ENCODE peak calls at places on chromosomes 2 and 18, in ten cellular contexts. L is Panc1, K is AG04450, G is fibroblast of lung, Z is HCT116, U is lung, Q is MM.1S, O is Caco-2, V is mammary epithelial cell, P is thoracic aorta. R is an unnamed sample.

GRCh38 chr18:36297419-36298112 is at the start of gene FHOD3:
- DNase-seq in L (no peak), K (no peak), G (peak; percentile 67), Z (no peak), U (peak; percentile 39), Q (peak; percentile 74), O (peak; percentile 44), V (peak; percentile 52), P (no peak), R (no peak)

GRCh38 chr2:27496357-27497287 is at the start of gene GCKR:
- DNase-seq in L (no peak), K (no peak), G (peak; percentile 49), Z (no peak), U (no peak), Q (no peak), O (peak; percentile 55), V (peak; percentile 43), P (no peak), R (no peak)

GRCh38 chr2:212135739-212136138 is 402.9 kb downstream of the ERBB4 start:
- DNase-seq in L (no peak), K (no peak), G (peak; percentile 28), Z (no peak), U (no peak), Q (no peak), O (no peak), V (no peak), P (no peak), R (no peak)

GRCh38 chr2:113406114-113406513 is 31.4 kb upstream of the ZNG1B start:
- DNase-seq in L (no peak), K (no peak), G (no peak), Z (no peak), U (no peak), Q (no peak), O (no peak), V (no peak), P (no peak), R (no peak)

GRCh38 chr2:45627911-45628310 is 16.8 kb upstream of the SRBD1 start:
- DNase-seq in L (no peak), K (no peak), G (peak; percentile 73), Z (no peak), U (no peak), Q (no peak), O (no peak), V (no peak), P (no peak), R (peak; percentile 45)

GRCh38 chr2:64652231-64653173 is 1.2 kb downstream of the SERTAD2 start:
- DNase-seq in L (no peak), K (no peak), G (peak; percentile 67), Z (no peak), U (no peak), Q (peak; percentile 48), O (peak; percentile 74), V (peak; percentile 66), P (no peak), R (no peak)

GRCh38 chr2:417662-418061 is 129.8 kb upstream of the ALKAL2 start:
- DNase-seq in L (no peak), K (no peak), G (no peak), Z (no peak), U (no peak), Q (no peak), O (no peak), V (no peak), P (no peak), R (no peak)

GRCh38 chr2:24820598-24821432 is 27.6 kb downstream of the CENPO start:
- DNase-seq in L (no peak), K (no peak), G (no peak), Z (no peak), U (no peak), Q (no peak), O (peak; percentile 25), V (no peak), P (no peak), R (no peak)

GRCh38 chr2:95076705-95077520 is 44.7 kb downstream of the MRPS5 start:
- DNase-seq in L (peak; percentile 25), K (no peak), G (peak; percentile 36), Z (peak; percentile 63), U (peak; percentile 90), Q (peak; percentile 74), O (peak; percentile 92), V (peak; percentile 67), P (no peak), R (peak; percentile 37)
- H3K4me3 ChIP-seq in L (peak overlapping the region; percentile 49), K (peak overlapping the region; percentile 58), G (peak overlapping the region; percentile 33), Z (peak overlapping the region; percentile 50), U (peak overlapping the region; percentile 14), Q (peak overlapping the region; percentile 56), O (peak overlapping the region; percentile 55), V (peak overlapping the region; percentile 60), P (peak overlapping the region; percentile 68), R (peak overlapping the region; percentile 50)

GRCh38 chr2:167380555-167380954 is 492.3 kb downstream of the XIRP2 start:
- DNase-seq in L (no peak), K (no peak), G (no peak), Z (no peak), U (no peak), Q (no peak), O (no peak), V (no peak), P (no peak), R (no peak)

GRCh38 chr2:167381349-167381748 is 493.1 kb downstream of the XIRP2 start:
- DNase-seq in L (no peak), K (no peak), G (no peak), Z (no peak), U (no peak), Q (no peak), O (no peak), V (no peak), P (no peak), R (no peak)

GRCh38 chr2:167383610-167384194 is 495.4 kb downstream of the XIRP2 start:
- DNase-seq in L (no peak), K (no peak), G (no peak), Z (no peak), U (no peak), Q (no peak), O (no peak), V (no peak), P (no peak), R (no peak)

GRCh38 chr2:167380094-167380493 is 491.8 kb downstream of the XIRP2 start:
- DNase-seq in L (no peak), K (no peak), G (no peak), Z (no peak), U (no peak), Q (no peak), O (no peak), V (no peak), P (no peak), R (no peak)
- TF ChIP-seq CTCF in L (no peak), K (no peak), G (no peak), Z (no peak), U (no peak), Q (no peak), O (no peak), V (no peak), P (no peak), R (no peak)

DNA sequence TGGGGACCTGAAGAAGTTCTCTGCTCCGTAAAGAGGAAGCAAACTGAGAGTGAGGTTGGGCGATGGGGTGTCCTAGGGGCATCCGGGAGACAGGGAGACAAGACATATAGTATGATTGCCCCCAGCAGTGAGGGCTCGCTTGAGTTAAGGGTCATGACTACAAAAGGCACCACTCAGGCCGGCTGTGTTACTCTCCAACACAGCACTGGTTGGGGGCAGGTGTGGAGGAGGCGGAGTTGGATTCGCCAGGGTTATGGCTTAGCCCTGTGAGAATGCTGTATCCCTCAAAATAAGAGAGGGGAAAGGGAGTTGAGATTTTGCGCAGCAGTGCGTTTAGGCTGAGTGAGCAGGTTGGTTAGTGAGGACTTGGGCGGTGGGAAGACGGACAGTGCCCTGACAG is 12.0 kb downstream of the DYSF start:
- DNase-seq in L (no peak), K (no peak), G (no peak), Z (no peak), U (no peak), Q (no peak), O (peak; percentile 23), V (no peak), P (no peak), R (no peak)
- H3K27me3 ChIP-seq in L (peaks cover 17% of the 10 kb centered on the region), K (peaks cover 66% of the 10 kb centered on the region), G (peaks cover 42% of the 10 kb centered on the region), Z (peaks cover 3% of the 10 kb centered on the region), U (no peaks in the 10 kb centered on the region), Q (peaks cover 56% of the 10 kb centered on the region), O (no peaks in the 10 kb centered on the region), V (no peaks in the 10 kb centered on the region), P (no peaks in the 10 kb centered on the region), R (no peaks in the 10 kb centered on the region)

GRCh38 chr2:216016581-216016980 is 3.2 kb upstream of the MREG start:
- DNase-seq in L (no peak), K (no peak), G (no peak), Z (no peak), U (no peak), Q (peak; percentile 72), O (no peak), V (no peak), P (no peak), R (no peak)

GRCh38 chr2:216014986-216015385 is 1.6 kb upstream of the MREG start:
- DNase-seq in L (no peak), K (no peak), G (no peak), Z (no peak), U (no peak), Q (no peak), O (no peak), V (no peak), P (no peak), R (no peak)

GRCh38 chr2:216015722-216016464 is 2.5 kb upstream of the MREG start:
- DNase-seq in L (no peak), K (no peak), G (no peak), Z (no peak), U (no peak), Q (peak; percentile 93), O (no peak), V (no peak), P (no peak), R (no peak)

GRCh38 chr2:216018709-216019108 is 5.4 kb upstream of the MREG start:
- DNase-seq in L (no peak), K (no peak), G (no peak), Z (no peak), U (no peak), Q (no peak), O (no peak), V (no peak), P (no peak), R (no peak)

DNA sequence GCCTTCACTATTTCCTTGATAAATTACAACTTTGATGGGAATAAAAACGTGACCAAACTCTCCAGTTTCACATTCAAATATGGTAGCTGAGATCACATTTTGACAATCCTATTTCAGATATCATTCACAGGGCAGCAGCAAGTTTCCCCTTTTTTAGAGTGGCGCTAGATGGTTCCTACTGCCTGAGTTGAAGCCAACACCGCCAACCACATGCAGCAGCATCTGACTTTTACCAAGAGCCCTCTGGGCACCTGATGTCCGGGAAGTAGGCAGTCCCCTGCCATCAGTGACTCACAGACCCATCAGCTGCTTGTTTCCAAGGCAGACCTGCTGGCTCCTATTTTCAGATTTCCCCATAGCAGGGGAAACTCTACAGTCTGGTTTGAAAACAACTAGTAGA is 4.0 kb upstream of the MREG start:
- DNase-seq in L (no peak), K (no peak), G (peak; percentile 21), Z (no peak), U (no peak), Q (peak; percentile 91), O (no peak), V (peak; percentile 74), P (no peak), R (no peak)
- H3K4me3 ChIP-seq in L (no peak overlapping the region), K (no peak overlapping the region), G (no peak overlapping the region), Z (no peak overlapping the region), U (no peak overlapping the region), Q (peak overlapping the region; percentile 35), O (no peak overlapping the region), V (no peak overlapping the region), P (no peak overlapping the region), R (no peak overlapping the region)

GRCh38 chr2:201665420-201666158 is 22.3 kb upstream of the TMEM237 start:
- DNase-seq in L (no peak), K (no peak), G (no peak), Z (no peak), U (no peak), Q (no peak), O (no peak), V (no peak), P (no peak), R (no peak)
- TF ChIP-seq CTCF in L (peak; percentile 35), K (no peak), G (no peak), Z (no peak), U (no peak), Q (peak; percentile 22), O (no peak), V (peak; percentile 12), P (no peak), R (no peak)